ENCODE peak calls at places on chromosomes 4 and X, in eight cellular contexts. One of them, this sample, is unnamed.

GRCh38 chr4:76857010-76857409 is 40.9 kb downstream of the SOWAHB start:
- DNase-seq in lower leg skin: no peak
- DNase-seq in psoas muscle: no peak
- DNase-seq in GM13976: no peak
- DNase-seq in mammary epithelial cell: no peak
- DNase-seq in BJ: no peak
- DNase-seq in DND-41: no peak
- DNase-seq in left ventricle myocardium inferior: no peak
- DNase-seq in this sample: no peak

GRCh38 chr4:36394352-36394903 is 113.0 kb downstream of the DTHD1 start:
- DNase-seq in lower leg skin: no peak
- DNase-seq in psoas muscle: no peak
- DNase-seq in GM13976: no peak
- DNase-seq in mammary epithelial cell: no peak
- DNase-seq in BJ: no peak
- DNase-seq in DND-41: no peak
- DNase-seq in left ventricle myocardium inferior: no peak
- DNase-seq in this sample: peak; percentile 50

GRCh38 chr4:134787315-134787714 is 585.7 kb upstream of the PABPC4L start:
- DNase-seq in lower leg skin: no peak
- DNase-seq in psoas muscle: no peak
- DNase-seq in GM13976: no peak
- DNase-seq in mammary epithelial cell: no peak
- DNase-seq in BJ: no peak
- DNase-seq in DND-41: no peak
- DNase-seq in left ventricle myocardium inferior: no peak
- DNase-seq in this sample: no peak

GRCh38 chr4:80367737-80368136 is 32.2 kb downstream of the CFAP299 start:
- DNase-seq in lower leg skin: no peak
- DNase-seq in psoas muscle: no peak
- DNase-seq in GM13976: no peak
- DNase-seq in mammary epithelial cell: peak; percentile 54
- DNase-seq in BJ: no peak
- DNase-seq in DND-41: no peak
- DNase-seq in left ventricle myocardium inferior: no peak
- DNase-seq in this sample: no peak

GRCh38 chr4:1535926-1536578 is 129.8 kb upstream of the NKX1-1 start:
- DNase-seq in lower leg skin: no peak
- DNase-seq in psoas muscle: peak; percentile 22
- DNase-seq in GM13976: no peak
- DNase-seq in mammary epithelial cell: no peak
- DNase-seq in BJ: no peak
- DNase-seq in DND-41: no peak
- DNase-seq in left ventricle myocardium inferior: peak; percentile 10
- DNase-seq in this sample: no peak

GRCh38 chrX:15465896-15466651 is 27.1 kb downstream of the PIR start:
- DNase-seq in lower leg skin: no peak
- DNase-seq in psoas muscle: no peak
- DNase-seq in GM13976: no peak
- DNase-seq in mammary epithelial cell: no peak
- DNase-seq in BJ: no peak
- DNase-seq in DND-41: no peak
- DNase-seq in left ventricle myocardium inferior: no peak
- DNase-seq in this sample: peak; percentile 12

GRCh38 chr4:1446502-1447153 is 40.4 kb upstream of the NKX1-1 start:
- DNase-seq in lower leg skin: no peak
- DNase-seq in psoas muscle: no peak
- DNase-seq in GM13976: no peak
- DNase-seq in mammary epithelial cell: no peak
- DNase-seq in BJ: no peak
- DNase-seq in DND-41: no peak
- DNase-seq in left ventricle myocardium inferior: no peak
- DNase-seq in this sample: no peak

GRCh38 chr4:104989363-104989762 is 157.3 kb upstream of the TET2 start:
- DNase-seq in lower leg skin: no peak
- DNase-seq in psoas muscle: no peak
- DNase-seq in GM13976: no peak
- DNase-seq in mammary epithelial cell: peak; percentile 35
- DNase-seq in BJ: no peak
- DNase-seq in DND-41: no peak
- DNase-seq in left ventricle myocardium inferior: no peak
- DNase-seq in this sample: no peak

GRCh38 chr4:147547314-147548056 is 66.6 kb downstream of the EDNRA start:
- DNase-seq in lower leg skin: no peak
- DNase-seq in psoas muscle: no peak
- DNase-seq in GM13976: peak; percentile 16
- DNase-seq in mammary epithelial cell: peak; percentile 63
- DNase-seq in BJ: peak; percentile 35
- DNase-seq in DND-41: no peak
- DNase-seq in left ventricle myocardium inferior: no peak
- DNase-seq in this sample: no peak

GRCh38 chr4:124144302-124144701 is 568.2 kb downstream of the ANKRD50 start:
- DNase-seq in lower leg skin: no peak
- DNase-seq in psoas muscle: no peak
- DNase-seq in GM13976: no peak
- DNase-seq in mammary epithelial cell: peak; percentile 17
- DNase-seq in BJ: no peak
- DNase-seq in DND-41: no peak
- DNase-seq in left ventricle myocardium inferior: no peak
- DNase-seq in this sample: no peak

GRCh38 chr4:2591189-2591588 is 54.7 kb downstream of the FAM193A start:
- DNase-seq in lower leg skin: no peak
- DNase-seq in psoas muscle: no peak
- DNase-seq in GM13976: no peak
- DNase-seq in mammary epithelial cell: no peak
- DNase-seq in BJ: no peak
- DNase-seq in DND-41: no peak
- DNase-seq in left ventricle myocardium inferior: no peak
- DNase-seq in this sample: peak; percentile 17

GRCh38 chr4:150078041-150078995 is at the start of gene DCLK2:
- DNase-seq in lower leg skin: peak; percentile 94
- DNase-seq in psoas muscle: peak; percentile 84
- DNase-seq in GM13976: peak; percentile 65
- DNase-seq in mammary epithelial cell: peak; percentile 32
- DNase-seq in BJ: peak; percentile 68
- DNase-seq in DND-41: no peak
- DNase-seq in left ventricle myocardium inferior: peak; percentile 88
- DNase-seq in this sample: peak; percentile 24

GRCh38 chr4:80092847-80093246 is 19.8 kb upstream of the ANTXR2 start:
- DNase-seq in lower leg skin: no peak
- DNase-seq in psoas muscle: no peak
- DNase-seq in GM13976: no peak
- DNase-seq in mammary epithelial cell: no peak
- DNase-seq in BJ: no peak
- DNase-seq in DND-41: no peak
- DNase-seq in left ventricle myocardium inferior: no peak
- DNase-seq in this sample: no peak

GRCh38 chrX:49187526-49187925 is 1.4 kb upstream of the PRICKLE3 start:
- DNase-seq in lower leg skin: no peak
- DNase-seq in psoas muscle: no peak
- DNase-seq in GM13976: no peak
- DNase-seq in mammary epithelial cell: no peak
- DNase-seq in BJ: no peak
- DNase-seq in DND-41: no peak
- DNase-seq in left ventricle myocardium inferior: no peak
- DNase-seq in this sample: no peak
- TF ChIP-seq CTCF in lower leg skin: no peak
- TF ChIP-seq CTCF in psoas muscle: no peak
- TF ChIP-seq CTCF in GM13976: no peak
- TF ChIP-seq CTCF in mammary epithelial cell: no peak
- TF ChIP-seq CTCF in BJ: no peak
- TF ChIP-seq CTCF in DND-41: no peak
- TF ChIP-seq CTCF in left ventricle myocardium inferior: no peak
- TF ChIP-seq CTCF in this sample: no peak

GRCh38 chr4:165516281-165516833 is 137.5 kb downstream of the CPE start:
- DNase-seq in lower leg skin: no peak
- DNase-seq in psoas muscle: no peak
- DNase-seq in GM13976: no peak
- DNase-seq in mammary epithelial cell: no peak
- DNase-seq in BJ: no peak
- DNase-seq in DND-41: no peak
- DNase-seq in left ventricle myocardium inferior: no peak
- DNase-seq in this sample: no peak

GRCh38 chr4:165517216-165517615 is 138.4 kb downstream of the CPE start:
- DNase-seq in lower leg skin: no peak
- DNase-seq in psoas muscle: no peak
- DNase-seq in GM13976: no peak
- DNase-seq in mammary epithelial cell: peak; percentile 63
- DNase-seq in BJ: no peak
- DNase-seq in DND-41: no peak
- DNase-seq in left ventricle myocardium inferior: no peak
- DNase-seq in this sample: no peak

GRCh38 chr4:165514739-165515138 is 135.9 kb downstream of the CPE start:
- DNase-seq in lower leg skin: no peak
- DNase-seq in psoas muscle: no peak
- DNase-seq in GM13976: no peak
- DNase-seq in mammary epithelial cell: no peak
- DNase-seq in BJ: no peak
- DNase-seq in DND-41: no peak
- DNase-seq in left ventricle myocardium inferior: no peak
- DNase-seq in this sample: no peak

GRCh38 chr4:165512464-165512863 is 133.7 kb downstream of the CPE start:
- DNase-seq in lower leg skin: no peak
- DNase-seq in psoas muscle: no peak
- DNase-seq in GM13976: no peak
- DNase-seq in mammary epithelial cell: no peak
- DNase-seq in BJ: no peak
- DNase-seq in DND-41: no peak
- DNase-seq in left ventricle myocardium inferior: no peak
- DNase-seq in this sample: no peak

DNA sequence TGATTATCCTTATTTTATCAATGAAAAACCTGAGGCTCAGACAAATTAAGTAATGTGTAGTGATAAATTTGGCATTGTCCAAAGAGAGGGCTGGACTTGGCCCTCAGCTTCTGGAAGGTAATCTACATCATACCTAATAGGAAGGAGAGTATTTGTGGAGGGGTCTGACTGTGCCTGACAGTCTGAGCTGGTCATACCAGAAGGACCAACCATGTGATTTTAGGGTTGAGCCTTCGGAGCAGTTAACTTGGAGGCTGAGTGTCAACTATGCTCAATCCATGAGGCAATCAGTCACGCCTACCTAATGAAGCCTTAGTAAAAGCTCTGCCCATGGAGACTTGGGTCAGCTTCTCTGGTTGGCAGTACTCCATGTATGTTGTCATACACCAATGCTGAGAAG is 136.4 kb downstream of the CPE start:
- DNase-seq in lower leg skin: no peak
- DNase-seq in psoas muscle: no peak
- DNase-seq in GM13976: no peak
- DNase-seq in mammary epithelial cell: no peak
- DNase-seq in BJ: no peak
- DNase-seq in DND-41: no peak
- DNase-seq in left ventricle myocardium inferior: no peak
- DNase-seq in this sample: no peak
- TF ChIP-seq CTCF in lower leg skin: no peak
- TF ChIP-seq CTCF in psoas muscle: no peak
- TF ChIP-seq CTCF in GM13976: no peak
- TF ChIP-seq CTCF in mammary epithelial cell: no peak
- TF ChIP-seq CTCF in BJ: no peak
- TF ChIP-seq CTCF in DND-41: no peak
- TF ChIP-seq CTCF in left ventricle myocardium inferior: no peak
- TF ChIP-seq CTCF in this sample: no peak

GRCh38 chr4:137180349-137180748 is 351.9 kb downstream of the PCDH18 start:
- DNase-seq in lower leg skin: no peak
- DNase-seq in psoas muscle: no peak
- DNase-seq in GM13976: no peak
- DNase-seq in mammary epithelial cell: no peak
- DNase-seq in BJ: no peak
- DNase-seq in DND-41: no peak
- DNase-seq in left ventricle myocardium inferior: no peak
- DNase-seq in this sample: no peak
- TF ChIP-seq CTCF in lower leg skin: no peak
- TF ChIP-seq CTCF in psoas muscle: no peak
- TF ChIP-seq CTCF in GM13976: no peak
- TF ChIP-seq CTCF in mammary epithelial cell: no peak
- TF ChIP-seq CTCF in BJ: no peak
- TF ChIP-seq CTCF in DND-41: no peak
- TF ChIP-seq CTCF in left ventricle myocardium inferior: no peak
- TF ChIP-seq CTCF in this sample: no peak

GRCh38 chrX:105820247-105820646 is 2.1 kb upstream of the NRK start:
- DNase-seq in lower leg skin: no peak
- DNase-seq in psoas muscle: no peak
- DNase-seq in GM13976: no peak
- DNase-seq in mammary epithelial cell: no peak
- DNase-seq in BJ: no peak
- DNase-seq in DND-41: no peak
- DNase-seq in left ventricle myocardium inferior: no peak
- DNase-seq in this sample: no peak

GRCh38 chrX:105823092-105823454 is 734 bp downstream of the NRK start:
- DNase-seq in lower leg skin: no peak
- DNase-seq in psoas muscle: no peak
- DNase-seq in GM13976: no peak
- DNase-seq in mammary epithelial cell: no peak
- DNase-seq in BJ: no peak
- DNase-seq in DND-41: no peak
- DNase-seq in left ventricle myocardium inferior: no peak
- DNase-seq in this sample: no peak

GRCh38 chrX:105821471-105822081 is 763 bp upstream of the NRK start:
- DNase-seq in lower leg skin: no peak
- DNase-seq in psoas muscle: no peak
- DNase-seq in GM13976: no peak
- DNase-seq in mammary epithelial cell: no peak
- DNase-seq in BJ: no peak
- DNase-seq in DND-41: no peak
- DNase-seq in left ventricle myocardium inferior: no peak
- DNase-seq in this sample: no peak

GRCh38 chrX:105816517-105816916 is 5.8 kb upstream of the NRK start:
- DNase-seq in lower leg skin: no peak
- DNase-seq in psoas muscle: no peak
- DNase-seq in GM13976: no peak
- DNase-seq in mammary epithelial cell: no peak
- DNase-seq in BJ: no peak
- DNase-seq in DND-41: no peak
- DNase-seq in left ventricle myocardium inferior: no peak
- DNase-seq in this sample: no peak

DNA sequence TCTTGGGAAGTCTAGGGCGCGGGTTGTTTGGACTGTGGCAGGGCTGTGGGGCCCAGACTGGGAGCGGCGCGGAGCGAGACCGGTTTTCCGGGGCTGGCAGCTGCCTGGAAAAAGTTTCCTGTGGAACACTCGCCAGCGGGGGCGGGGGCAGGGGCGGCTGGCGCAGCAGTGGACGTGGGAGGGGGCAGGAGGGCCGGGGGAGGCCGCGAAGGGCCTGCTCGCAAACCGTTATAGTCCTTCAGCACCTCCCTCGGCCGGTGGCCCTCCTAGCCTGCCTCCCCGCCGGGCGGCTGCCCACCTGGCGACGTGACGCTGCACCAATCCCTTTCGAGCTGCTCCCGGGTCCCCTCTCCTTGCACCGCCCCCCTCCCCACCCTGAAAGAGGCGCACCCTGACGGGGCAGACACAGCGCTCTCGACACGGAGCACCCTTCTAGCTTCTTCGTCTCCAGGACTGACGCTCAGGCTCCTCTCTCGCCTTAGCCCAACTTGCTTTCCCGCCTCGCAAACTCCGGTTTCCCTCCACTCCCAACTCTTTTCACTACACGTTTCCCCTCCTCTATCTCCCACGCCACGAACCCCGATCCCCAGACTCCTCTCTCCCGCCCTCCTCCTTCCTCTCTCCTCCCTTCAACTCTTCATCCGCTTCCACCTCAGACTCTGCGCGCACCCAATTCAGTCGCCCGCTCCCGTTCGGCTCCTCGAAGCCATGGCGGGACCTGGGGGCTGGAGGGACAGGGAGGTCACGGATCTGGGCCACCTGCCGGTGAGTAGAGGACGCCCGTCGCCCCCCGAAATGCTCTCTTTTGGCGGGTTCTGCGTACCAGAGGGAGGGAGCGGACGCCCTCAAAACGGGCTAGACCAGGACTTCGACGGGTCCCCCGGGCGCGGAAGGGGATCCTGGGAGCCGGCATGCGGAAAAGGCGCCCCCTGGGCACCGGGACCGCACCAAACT is at the start of gene NRK:
- DNase-seq in lower leg skin: no peak
- DNase-seq in psoas muscle: peak; percentile 51
- DNase-seq in GM13976: peak; percentile 4
- DNase-seq in mammary epithelial cell: no peak
- DNase-seq in BJ: no peak
- DNase-seq in DND-41: no peak
- DNase-seq in left ventricle myocardium inferior: peak; percentile 22
- DNase-seq in this sample: no peak
- TF ChIP-seq CTCF in lower leg skin: no peak
- TF ChIP-seq CTCF in psoas muscle: no peak
- TF ChIP-seq CTCF in GM13976: no peak
- TF ChIP-seq CTCF in mammary epithelial cell: no peak
- TF ChIP-seq CTCF in BJ: no peak
- TF ChIP-seq CTCF in DND-41: no peak
- TF ChIP-seq CTCF in left ventricle myocardium inferior: no peak
- TF ChIP-seq CTCF in this sample: no peak

This sample was measured in activated CD8-positive, alpha-beta T cell treated with anti-CD3 and anti-CD28 coated beads for 36 hours.